ENCODE peak calls at places on chromosomes 6 and 20, in nine cellular contexts. S, D, Q, P, C, X, V, M and E are unnamed samples.
A peak's percentile ranks its signal among the peaks of the same experiment; 100 is the strongest.

GRCh38 chr20:56018194-56018593 is 12.9 kb upstream of the CBLN4 start:
- DNase-seq in S (no peak), D (no peak), Q (no peak), P (no peak), C (no peak), X (no peak), V (no peak), M (no peak), E (no peak)

GRCh38 chr6:151196571-151196970 is 43.2 kb upstream of the AKAP12 start:
- DNase-seq in S (peak; percentile 71), D (no peak), Q (no peak), P (no peak), C (no peak), X (no peak), V (no peak), M (peak; percentile 78), E (no peak)

GRCh38 chr6:31407699-31408098 is 4.3 kb downstream of the MICA start:
- DNase-seq in S (peak; percentile 80), D (no peak), Q (no peak), P (no peak), C (no peak), X (no peak), V (no peak), M (peak; percentile 37), E (no peak)

GRCh38 chr6:49462927-49463611 is at the start of the genes CENPQ and MMUT:
- DNase-seq in S (peak; percentile 95), D (peak; percentile 94), Q (peak; percentile 85), P (peak; percentile 93), C (peak; percentile 66), X (peak; percentile 96), V (peak; percentile 94), M (peak; percentile 96), E (peak; percentile 81)

GRCh38 chr6:118895241-118895561 is 1.2 kb downstream of the ASF1A start:
- DNase-seq in S (peak; percentile 16), D (no peak), Q (no peak), P (no peak), C (no peak), X (no peak), V (no peak), M (no peak), E (no peak)

GRCh38 chr6:26520088-26520839 is 17.9 kb upstream of the HMGN4 start:
- DNase-seq in S (peak; percentile 65), D (peak; percentile 72), Q (peak; percentile 69), P (no peak), C (no peak), X (no peak), V (no peak), M (no peak), E (no peak)

GRCh38 chr6:120378582-120379220 is 955.6 kb downstream of the TBC1D32 start:
- DNase-seq in S (peak; percentile 8), D (no peak), Q (no peak), P (peak; percentile 44), C (no peak), X (no peak), V (peak; percentile 46), M (peak; percentile 4), E (no peak)

GRCh38 chr20:16123623-16124022 is 449.6 kb downstream of the KIF16B start:
- DNase-seq in S (no peak), D (no peak), Q (no peak), P (no peak), C (no peak), X (no peak), V (no peak), M (no peak), E (no peak)

GRCh38 chr6:104639671-104640070 is 220.0 kb downstream of the HACE1 start:
- DNase-seq in S (peak; percentile 92), D (no peak), Q (no peak), P (peak; percentile 59), C (no peak), X (no peak), V (no peak), M (no peak), E (no peak)

GRCh38 chr20:58174708-58175287 is 53.7 kb downstream of the ANKRD60 start:
- DNase-seq in S (peak; percentile 15), D (no peak), Q (no peak), P (no peak), C (no peak), X (no peak), V (no peak), M (peak; percentile 51), E (no peak)